ENCODE peak calls at places on chromosome 22, in seven cellular contexts. One of them, this sample, is unnamed.
A peak's percentile ranks its signal among the peaks of the same experiment; 100 is the strongest.

GRCh38 chr22:22479116-22479515 is 29.4 kb downstream of the ZNF280B start:
- DNase-seq in RWPE1: no peak
- DNase-seq in SW480: no peak
- DNase-seq in Karpas-422: no peak
- DNase-seq in Calu3: no peak
- DNase-seq in NCI-H2081: no peak
- DNase-seq in stimulated activated CD4-positive, alpha-beta T cell treated with anti-CD3 and anti-CD28 coated beads, Interleukin-2, amount 100 ng/mL, for 4 hours: no peak
- DNase-seq in this sample: no peak

GRCh38 chr22:48581821-48582469 is 1245.7 kb downstream of the BRD1 start:
- DNase-seq in RWPE1: no peak
- DNase-seq in SW480: no peak
- DNase-seq in Karpas-422: no peak
- DNase-seq in Calu3: no peak
- DNase-seq in NCI-H2081: no peak
- DNase-seq in stimulated activated CD4-positive, alpha-beta T cell treated with anti-CD3 and anti-CD28 coated beads, Interleukin-2, amount 100 ng/mL, for 4 hours: no peak
- DNase-seq in this sample: peak; percentile 13

GRCh38 chr22:28438183-28438778 is 241.4 kb downstream of the TTC28 start:
- DNase-seq in RWPE1: no peak
- DNase-seq in SW480: no peak
- DNase-seq in Karpas-422: no peak
- DNase-seq in Calu3: no peak
- DNase-seq in NCI-H2081: peak; percentile 6
- DNase-seq in stimulated activated CD4-positive, alpha-beta T cell treated with anti-CD3 and anti-CD28 coated beads, Interleukin-2, amount 100 ng/mL, for 4 hours: no peak
- DNase-seq in this sample: peak; percentile 10

GRCh38 chr22:38271927-38272372 is 860 bp downstream of the TMEM184B start:
- DNase-seq in RWPE1: peak; percentile 19
- DNase-seq in SW480: no peak
- DNase-seq in Karpas-422: no peak
- DNase-seq in Calu3: peak; percentile 51
- DNase-seq in NCI-H2081: peak; percentile 76
- DNase-seq in stimulated activated CD4-positive, alpha-beta T cell treated with anti-CD3 and anti-CD28 coated beads, Interleukin-2, amount 100 ng/mL, for 4 hours: no peak
- DNase-seq in this sample: peak; percentile 52

GRCh38 chr22:30564766-30565118 is 9.7 kb downstream of the GAL3ST1 start:
- DNase-seq in RWPE1: no peak
- DNase-seq in SW480: no peak
- DNase-seq in Karpas-422: no peak
- DNase-seq in Calu3: no peak
- DNase-seq in NCI-H2081: peak; percentile 1
- DNase-seq in stimulated activated CD4-positive, alpha-beta T cell treated with anti-CD3 and anti-CD28 coated beads, Interleukin-2, amount 100 ng/mL, for 4 hours: no peak
- DNase-seq in this sample: no peak

GRCh38 chr22:29600846-29601245 is 2.6 kb upstream of the NF2 start:
- DNase-seq in RWPE1: no peak
- DNase-seq in SW480: no peak
- DNase-seq in Karpas-422: no peak
- DNase-seq in Calu3: no peak
- DNase-seq in NCI-H2081: no peak
- DNase-seq in stimulated activated CD4-positive, alpha-beta T cell treated with anti-CD3 and anti-CD28 coated beads, Interleukin-2, amount 100 ng/mL, for 4 hours: no peak
- DNase-seq in this sample: no peak

GRCh38 chr22:40480996-40481395 is 110.6 kb downstream of the SGSM3 start:
- DNase-seq in RWPE1: no peak
- DNase-seq in SW480: no peak
- DNase-seq in Karpas-422: no peak
- DNase-seq in Calu3: no peak
- DNase-seq in NCI-H2081: no peak
- DNase-seq in stimulated activated CD4-positive, alpha-beta T cell treated with anti-CD3 and anti-CD28 coated beads, Interleukin-2, amount 100 ng/mL, for 4 hours: no peak
- DNase-seq in this sample: no peak

GRCh38 chr22:38176170-38176741 is 5.4 kb downstream of the PLA2G6 start:
- DNase-seq in RWPE1: no peak
- DNase-seq in SW480: no peak
- DNase-seq in Karpas-422: no peak
- DNase-seq in Calu3: peak; percentile 52
- DNase-seq in NCI-H2081: no peak
- DNase-seq in stimulated activated CD4-positive, alpha-beta T cell treated with anti-CD3 and anti-CD28 coated beads, Interleukin-2, amount 100 ng/mL, for 4 hours: no peak
- DNase-seq in this sample: peak; percentile 89

GRCh38 chr22:28978158-28978557 is 83.5 kb downstream of the C22orf31 start:
- DNase-seq in RWPE1: peak; percentile 31
- DNase-seq in SW480: peak; percentile 70
- DNase-seq in Karpas-422: no peak
- DNase-seq in Calu3: peak; percentile 41
- DNase-seq in NCI-H2081: no peak
- DNase-seq in stimulated activated CD4-positive, alpha-beta T cell treated with anti-CD3 and anti-CD28 coated beads, Interleukin-2, amount 100 ng/mL, for 4 hours: no peak
- DNase-seq in this sample: peak; percentile 21

GRCh38 chr22:49712195-49712791 is 115.4 kb downstream of the BRD1 start:
- DNase-seq in RWPE1: peak; percentile 8
- DNase-seq in SW480: no peak
- DNase-seq in Karpas-422: no peak
- DNase-seq in Calu3: no peak
- DNase-seq in NCI-H2081: no peak
- DNase-seq in stimulated activated CD4-positive, alpha-beta T cell treated with anti-CD3 and anti-CD28 coated beads, Interleukin-2, amount 100 ng/mL, for 4 hours: no peak
- DNase-seq in this sample: no peak

GRCh38 chr22:45007247-45007945 is 2.4 kb downstream of the PHF21B start:
- DNase-seq in RWPE1: no peak
- DNase-seq in SW480: no peak
- DNase-seq in Karpas-422: no peak
- DNase-seq in Calu3: peak; percentile 36
- DNase-seq in NCI-H2081: no peak
- DNase-seq in stimulated activated CD4-positive, alpha-beta T cell treated with anti-CD3 and anti-CD28 coated beads, Interleukin-2, amount 100 ng/mL, for 4 hours: no peak
- DNase-seq in this sample: no peak

GRCh38 chr22:17314472-17314871 is 54.8 kb upstream of the CECR2 start:
- DNase-seq in RWPE1: no peak
- DNase-seq in SW480: no peak
- DNase-seq in Karpas-422: no peak
- DNase-seq in Calu3: no peak
- DNase-seq in NCI-H2081: peak; percentile 61
- DNase-seq in stimulated activated CD4-positive, alpha-beta T cell treated with anti-CD3 and anti-CD28 coated beads, Interleukin-2, amount 100 ng/mL, for 4 hours: no peak
- DNase-seq in this sample: peak; percentile 67

GRCh38 chr22:42268852-42269406 is 1.5 kb downstream of the TCF20 start:
- DNase-seq in RWPE1: peak; percentile 5
- DNase-seq in SW480: no peak
- DNase-seq in Karpas-422: no peak
- DNase-seq in Calu3: no peak
- DNase-seq in NCI-H2081: no peak
- DNase-seq in stimulated activated CD4-positive, alpha-beta T cell treated with anti-CD3 and anti-CD28 coated beads, Interleukin-2, amount 100 ng/mL, for 4 hours: no peak
- DNase-seq in this sample: no peak

GRCh38 chr22:50076646-50077624 is 8.3 kb downstream of the MLC1 start:
- DNase-seq in RWPE1: no peak
- DNase-seq in SW480: no peak
- DNase-seq in Karpas-422: no peak
- DNase-seq in Calu3: no peak
- DNase-seq in NCI-H2081: no peak
- DNase-seq in stimulated activated CD4-positive, alpha-beta T cell treated with anti-CD3 and anti-CD28 coated beads, Interleukin-2, amount 100 ng/mL, for 4 hours: no peak
- DNase-seq in this sample: no peak

GRCh38 chr22:49299821-49300231 is 527.8 kb downstream of the BRD1 start:
- DNase-seq in RWPE1: no peak
- DNase-seq in SW480: peak; percentile 53
- DNase-seq in Karpas-422: no peak
- DNase-seq in Calu3: no peak
- DNase-seq in NCI-H2081: no peak
- DNase-seq in stimulated activated CD4-positive, alpha-beta T cell treated with anti-CD3 and anti-CD28 coated beads, Interleukin-2, amount 100 ng/mL, for 4 hours: no peak
- DNase-seq in this sample: no peak

GRCh38 chr22:30092686-30093085 is 12.4 kb downstream of the HORMAD2 start:
- DNase-seq in RWPE1: no peak
- DNase-seq in SW480: no peak
- DNase-seq in Karpas-422: no peak
- DNase-seq in Calu3: no peak
- DNase-seq in NCI-H2081: no peak
- DNase-seq in stimulated activated CD4-positive, alpha-beta T cell treated with anti-CD3 and anti-CD28 coated beads, Interleukin-2, amount 100 ng/mL, for 4 hours: no peak
- DNase-seq in this sample: no peak

GRCh38 chr22:41833369-41834004 is 582 bp downstream of the SREBF2 start:
- DNase-seq in RWPE1: no peak
- DNase-seq in SW480: peak; percentile 14
- DNase-seq in Karpas-422: peak; percentile 68
- DNase-seq in Calu3: peak; percentile 43
- DNase-seq in NCI-H2081: peak; percentile 26
- DNase-seq in stimulated activated CD4-positive, alpha-beta T cell treated with anti-CD3 and anti-CD28 coated beads, Interleukin-2, amount 100 ng/mL, for 4 hours: peak; percentile 26
- DNase-seq in this sample: peak; percentile 60

GRCh38 chr22:22201185-22201924 is 43.2 kb upstream of the VPREB1 start:
- DNase-seq in RWPE1: peak; percentile 23
- DNase-seq in SW480: peak; percentile 36
- DNase-seq in Karpas-422: peak; percentile 93
- DNase-seq in Calu3: peak; percentile 59
- DNase-seq in NCI-H2081: peak; percentile 20
- DNase-seq in stimulated activated CD4-positive, alpha-beta T cell treated with anti-CD3 and anti-CD28 coated beads, Interleukin-2, amount 100 ng/mL, for 4 hours: no peak
- DNase-seq in this sample: peak; percentile 86

This sample was measured in DMS53.